ENCODE peak calls at places on chromosomes 13 and 19, in four cellular contexts. L is IMR-90, W is K562, Z is endothelial cell of umbilical vein. M is an unnamed sample. For H3K9me1, the result is how much of the 10 kb centered on the place peaks cover.

GRCh38 chr19:16040642-16041041 is 35.7 kb upstream of the TPM4 start:
- DNase-seq in L (peak), W (no peak), Z (peak), M (no peak)

GRCh38 chr19:21432590-21432989 is 35.7 kb downstream of the ZNF493 start:
- DNase-seq in L (no peak), W (no peak), Z (no peak), M (no peak)

GRCh38 chr19:38618590-38619360 is at the start of gene EIF3K:
- DNase-seq in L (peak), W (peak), Z (peak), M (peak)

GRCh38 chr13:107824636-107825035 is 390.7 kb downstream of the LIG4 start:
- DNase-seq in L (no peak), W (no peak), Z (no peak), M (no peak)

GRCh38 chr13:43908156-43909126 is 28.7 kb downstream of the LACC1 start:
- DNase-seq in L (peak), W (peak), Z (peak), M (no peak)

GRCh38 chr13:44068169-44068568 is 188.5 kb downstream of the LACC1 start:
- DNase-seq in L (peak), W (no peak), Z (no peak), M (no peak)

GRCh38 chr13:88601949-88602348 is 930.8 kb downstream of the SLITRK5 start:
- DNase-seq in L (no peak), W (no peak), Z (no peak), M (no peak)

GRCh38 chr13:100803091-100803490 is 128.5 kb upstream of the TMTC4 start:
- DNase-seq in L (no peak), W (no peak), Z (no peak), M (no peak)

GRCh38 chr13:45122941-45123340 is 2.6 kb downstream of the GTF2F2 start:
- DNase-seq in L (no peak), W (peak), Z (no peak), M (no peak)

GRCh38 chr13:30705672-30706071 is 29.7 kb upstream of the ALOX5AP start:
- DNase-seq in L (no peak), W (no peak), Z (no peak), M (peak)

GRCh38 chr13:33785384-33785783 is 32.6 kb upstream of the RFC3 start:
- DNase-seq in L (no peak), W (peak), Z (no peak), M (no peak)

GRCh38 chr19:58563823-58564222 is 5.4 kb upstream of the UBE2M start:
- DNase-seq in L (no peak), W (no peak), Z (no peak), M (no peak)

GRCh38 chr19:49848938-49849337 is 2.0 kb upstream of the PTOV1 start:
- DNase-seq in L (no peak), W (peak), Z (no peak), M (no peak)
- H3K9me1 ChIP-seq in L (under half), W (under half), Z (under half), M (under half)

GRCh38 chr13:113063091-113063491 is 42.5 kb upstream of the F7 start:
- DNase-seq in L (no peak), W (no peak), Z (no peak), M (no peak)
- H3K9me1 ChIP-seq in L (under half), W (under half), Z (under half), M (under half)

GRCh38 chr19:41238244-41238643 is 19.2 kb downstream of the AXL start:
- DNase-seq in L (no peak), W (no peak), Z (no peak), M (no peak)

GRCh38 chr19:41239961-41240574 is 21.0 kb downstream of the AXL start:
- DNase-seq in L (no peak), W (no peak), Z (no peak), M (no peak)

GRCh38 chr19:41239363-41239762 is 20.3 kb downstream of the AXL start:
- DNase-seq in L (no peak), W (no peak), Z (no peak), M (no peak)

GRCh38 chr19:41244117-41244516 is 20.1 kb upstream of the HNRNPUL1 start:
- DNase-seq in L (no peak), W (no peak), Z (no peak), M (no peak)

GRCh38 chr19:41241859-41242258 is 22.3 kb upstream of the HNRNPUL1 start:
- DNase-seq in L (no peak), W (no peak), Z (no peak), M (no peak)
- H3K9me1 ChIP-seq in L (under half), W (under half), Z (under half), M (under half)

GRCh38 chr19:2213799-2214198 is 22.3 kb downstream of the PLEKHJ1 start:
- DNase-seq in L (no peak), W (no peak), Z (no peak), M (no peak)
- H3K9me1 ChIP-seq in L (under half), W (under half), Z (under half), M (under half)

DNA sequence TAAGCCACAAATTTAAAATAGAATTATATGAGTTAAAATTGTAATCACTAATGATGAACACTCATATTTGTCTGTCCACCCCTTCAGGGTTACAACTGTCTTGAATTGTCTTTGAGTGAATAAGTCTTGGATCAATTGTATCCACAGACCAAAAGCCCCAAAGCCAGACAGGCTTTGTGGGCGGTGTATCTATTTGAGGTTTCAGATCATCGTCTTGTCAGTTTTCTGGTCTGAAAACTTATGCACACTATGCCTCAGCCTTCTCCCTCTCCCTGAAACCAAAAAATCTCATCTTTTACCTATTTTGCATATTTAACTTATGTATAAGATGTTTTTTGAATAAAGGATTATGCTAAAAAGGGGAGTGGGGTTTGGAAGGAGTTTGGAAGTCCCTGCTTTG is 52.0 kb downstream of the DPY19L3 start:
- DNase-seq in L (no peak), W (no peak), Z (no peak), M (no peak)
- H3K9me1 ChIP-seq in L (under half), W (under half), Z (under half), M (under half)

GRCh38 chr13:73857106-73857505 is 277.1 kb downstream of the KLF12 start:
- DNase-seq in L (no peak), W (no peak), Z (no peak), M (no peak)
- H3K9me1 ChIP-seq in L (under half), W (under half), Z (under half), M (under half)

GRCh38 chr19:57355916-57356315 is 4.8 kb downstream of the ZNF304 start:
- DNase-seq in L (no peak), W (no peak), Z (no peak), M (no peak)

GRCh38 chr19:57351867-57352266 is 796 bp downstream of the ZNF304 start:
- DNase-seq in L (peak), W (peak), Z (no peak), M (no peak)

GRCh38 chr19:57348136-57348535 is 2.9 kb upstream of the ZNF304 start:
- DNase-seq in L (peak), W (no peak), Z (no peak), M (no peak)

DNA sequence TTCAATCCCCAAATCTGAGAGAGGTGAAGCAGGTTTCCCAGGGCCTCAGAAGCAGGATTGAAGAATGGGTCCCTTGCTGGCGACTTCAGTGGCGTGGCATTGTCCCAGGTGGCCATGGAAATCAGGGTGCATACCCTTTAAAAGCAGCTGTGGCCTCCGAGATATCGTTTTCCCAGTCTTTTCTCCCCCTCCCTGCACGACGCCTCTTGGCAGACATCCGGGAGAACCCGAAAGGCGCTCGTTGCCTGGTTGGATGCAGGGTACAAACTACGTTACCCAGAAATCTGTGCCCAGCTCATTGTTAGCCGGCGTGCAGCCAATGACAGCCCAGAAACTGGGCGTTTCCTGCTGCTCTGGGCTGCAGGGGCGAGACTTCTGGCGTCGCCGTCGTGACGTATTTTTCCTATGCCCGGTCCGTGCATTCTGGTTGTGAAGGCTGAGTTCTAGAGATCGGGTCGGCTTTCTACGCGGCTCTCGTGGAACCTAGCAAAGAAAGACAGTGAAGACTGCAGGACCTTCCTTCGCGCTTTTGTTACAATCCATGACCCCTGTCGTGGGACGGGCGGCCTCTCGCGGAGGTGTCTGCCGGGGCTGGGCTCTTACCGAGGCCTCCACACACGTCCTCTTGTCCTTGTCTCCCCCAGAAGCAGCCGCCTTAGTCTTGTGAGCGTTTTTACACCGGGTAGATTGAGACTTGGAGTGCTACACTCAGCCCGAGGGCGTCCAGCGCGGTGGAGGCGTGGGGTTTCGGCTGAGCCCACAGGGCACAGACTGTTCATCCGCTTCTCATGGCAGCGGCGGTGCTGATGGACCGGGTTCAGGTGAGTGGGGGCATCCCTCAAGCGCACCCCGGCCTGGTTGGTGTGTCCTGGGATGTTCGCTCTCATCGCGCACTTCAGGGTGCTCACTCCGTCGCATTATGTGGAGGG is at the start of gene ZNF304:
- DNase-seq in L (peak), W (peak), Z (peak), M (peak)
- H3K9me1 ChIP-seq in L (under half), W (under half), Z (under half), M (under half)

M was measured in keratinocyte.